ENCODE peak calls at places on chromosomes 16 and 17, in five cellular contexts. One of them, this sample, is unnamed.

GRCh38 chr17:57016764-57017116 is 38.8 kb downstream of the SCPEP1 start:
- DNase-seq in upper lobe of right lung: no peak
- DNase-seq in psoas muscle: no peak
- DNase-seq in breast epithelium: peak; percentile 53
- DNase-seq in heart left ventricle: no peak
- DNase-seq in this sample: no peak

GRCh38 chr16:2087426-2088191 is 39.8 kb downstream of the TSC2 start:
- DNase-seq in psoas muscle: no peak
- DNase-seq in upper lobe of right lung: no peak
- DNase-seq in heart left ventricle: no peak
- DNase-seq in breast epithelium: no peak
- DNase-seq in this sample: no peak

GRCh38 chr17:45381001-45381400 is 51.7 kb downstream of the ARHGAP27 start:
- DNase-seq in psoas muscle: no peak
- DNase-seq in breast epithelium: no peak
- DNase-seq in heart left ventricle: no peak
- DNase-seq in upper lobe of right lung: peak; percentile 83
- DNase-seq in this sample: no peak

GRCh38 chr16:56944954-56945839 is 13.3 kb downstream of the HERPUD1 start:
- DNase-seq in breast epithelium: no peak
- DNase-seq in psoas muscle: no peak
- DNase-seq in heart left ventricle: no peak
- DNase-seq in upper lobe of right lung: no peak
- DNase-seq in this sample: no peak

GRCh38 chr16:85612191-85612800 is 826 bp upstream of the GSE1 start:
- DNase-seq in breast epithelium: peak; percentile 92
- DNase-seq in upper lobe of right lung: peak; percentile 95
- DNase-seq in psoas muscle: peak; percentile 91
- DNase-seq in heart left ventricle: peak; percentile 77
- DNase-seq in this sample: no peak

GRCh38 chr17:70520447-70520846 is 351.1 kb downstream of the KCNJ2 start:
- DNase-seq in upper lobe of right lung: no peak
- DNase-seq in psoas muscle: no peak
- DNase-seq in heart left ventricle: no peak
- DNase-seq in breast epithelium: no peak
- DNase-seq in this sample: no peak

GRCh38 chr16:82855471-82855870 is 228.7 kb downstream of the CDH13 start:
- DNase-seq in upper lobe of right lung: no peak
- DNase-seq in psoas muscle: no peak
- DNase-seq in breast epithelium: no peak
- DNase-seq in heart left ventricle: no peak
- DNase-seq in this sample: no peak

GRCh38 chr16:68526143-68526781 is 12.8 kb upstream of the ZFP90 start:
- DNase-seq in heart left ventricle: no peak
- DNase-seq in psoas muscle: no peak
- DNase-seq in upper lobe of right lung: no peak
- DNase-seq in breast epithelium: no peak
- DNase-seq in this sample: no peak

GRCh38 chr16:23071202-23072083 is 77.8 kb downstream of the USP31 start:
- DNase-seq in upper lobe of right lung: no peak
- DNase-seq in heart left ventricle: peak; percentile 59
- DNase-seq in breast epithelium: peak; percentile 48
- DNase-seq in psoas muscle: no peak
- DNase-seq in this sample: no peak

GRCh38 chr16:89744813-89745212 is 23.5 kb downstream of the ZNF276 start:
- DNase-seq in upper lobe of right lung: no peak
- DNase-seq in breast epithelium: no peak
- DNase-seq in psoas muscle: no peak
- DNase-seq in heart left ventricle: peak; percentile 44
- DNase-seq in this sample: no peak

DNA sequence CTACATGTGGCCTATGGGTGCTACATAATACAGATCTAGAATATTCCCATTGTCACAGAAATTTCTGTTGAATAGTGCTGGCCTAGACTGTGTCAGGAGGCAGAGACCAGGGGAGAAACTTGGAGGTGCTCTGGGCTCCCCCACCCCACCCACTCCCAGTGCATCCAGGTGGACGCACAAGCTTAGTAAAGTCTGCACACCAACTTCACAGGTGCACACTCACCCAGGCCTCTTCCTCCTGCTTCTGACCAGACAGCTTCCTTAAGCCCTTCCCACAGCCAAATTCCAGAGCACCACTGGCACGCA is 7.6 kb upstream of the CNP start:
- DNase-seq in breast epithelium: no peak
- DNase-seq in heart left ventricle: no peak
- DNase-seq in upper lobe of right lung: no peak
- DNase-seq in psoas muscle: no peak
- DNase-seq in this sample: no peak
- H3K4me1 ChIP-seq in breast epithelium: no peaks in the 10 kb centered on the region
- H3K4me1 ChIP-seq in heart left ventricle: no peaks in the 10 kb centered on the region
- H3K4me1 ChIP-seq in upper lobe of right lung: no peaks in the 10 kb centered on the region
- H3K4me1 ChIP-seq in psoas muscle: peaks cover 19% of the 10 kb centered on the region
- H3K4me1 ChIP-seq in this sample: no peaks in the 10 kb centered on the region

GRCh38 chr17:63431618-63431938 is 14.5 kb downstream of the CYB561 start:
- DNase-seq in breast epithelium: no peak
- DNase-seq in heart left ventricle: no peak
- DNase-seq in psoas muscle: no peak
- DNase-seq in upper lobe of right lung: peak; percentile 45
- DNase-seq in this sample: no peak
- H3K4me1 ChIP-seq in breast epithelium: peaks cover 6% of the 10 kb centered on the region
- H3K4me1 ChIP-seq in heart left ventricle: peaks cover 33% of the 10 kb centered on the region
- H3K4me1 ChIP-seq in psoas muscle: peaks cover 11% of the 10 kb centered on the region
- H3K4me1 ChIP-seq in upper lobe of right lung: peaks cover 57% of the 10 kb centered on the region
- H3K4me1 ChIP-seq in this sample: peaks cover 17% of the 10 kb centered on the region

DNA sequence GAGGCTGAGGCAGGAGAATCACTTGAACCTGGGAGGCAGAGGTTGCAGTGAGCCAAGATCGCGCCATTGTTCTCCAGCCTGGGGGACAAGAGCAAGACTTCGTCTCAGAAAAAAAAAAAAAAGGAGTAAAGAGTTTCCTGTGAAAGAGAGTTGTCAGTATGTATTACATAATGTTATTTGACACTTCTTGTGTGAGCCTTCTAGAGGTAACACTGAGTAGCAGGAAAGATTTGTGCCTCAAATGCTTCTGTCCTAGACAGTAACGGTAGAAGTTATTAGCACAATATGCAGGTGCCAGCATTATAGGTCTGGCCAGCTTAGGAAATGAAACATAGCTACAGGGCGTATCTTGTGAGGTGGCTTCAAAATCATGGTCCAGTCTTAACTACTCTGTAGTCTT is 6.2 kb downstream of the RPS6KB1 start:
- DNase-seq in upper lobe of right lung: no peak
- DNase-seq in heart left ventricle: no peak
- DNase-seq in psoas muscle: no peak
- DNase-seq in breast epithelium: peak; percentile 15
- DNase-seq in this sample: no peak
- H3K4me1 ChIP-seq in upper lobe of right lung: peaks cover 7% of the 10 kb centered on the region
- H3K4me1 ChIP-seq in heart left ventricle: no peaks in the 10 kb centered on the region
- H3K4me1 ChIP-seq in psoas muscle: peaks cover 19% of the 10 kb centered on the region
- H3K4me1 ChIP-seq in breast epithelium: no peaks in the 10 kb centered on the region
- H3K4me1 ChIP-seq in this sample: peaks cover 14% of the 10 kb centered on the region

DNA sequence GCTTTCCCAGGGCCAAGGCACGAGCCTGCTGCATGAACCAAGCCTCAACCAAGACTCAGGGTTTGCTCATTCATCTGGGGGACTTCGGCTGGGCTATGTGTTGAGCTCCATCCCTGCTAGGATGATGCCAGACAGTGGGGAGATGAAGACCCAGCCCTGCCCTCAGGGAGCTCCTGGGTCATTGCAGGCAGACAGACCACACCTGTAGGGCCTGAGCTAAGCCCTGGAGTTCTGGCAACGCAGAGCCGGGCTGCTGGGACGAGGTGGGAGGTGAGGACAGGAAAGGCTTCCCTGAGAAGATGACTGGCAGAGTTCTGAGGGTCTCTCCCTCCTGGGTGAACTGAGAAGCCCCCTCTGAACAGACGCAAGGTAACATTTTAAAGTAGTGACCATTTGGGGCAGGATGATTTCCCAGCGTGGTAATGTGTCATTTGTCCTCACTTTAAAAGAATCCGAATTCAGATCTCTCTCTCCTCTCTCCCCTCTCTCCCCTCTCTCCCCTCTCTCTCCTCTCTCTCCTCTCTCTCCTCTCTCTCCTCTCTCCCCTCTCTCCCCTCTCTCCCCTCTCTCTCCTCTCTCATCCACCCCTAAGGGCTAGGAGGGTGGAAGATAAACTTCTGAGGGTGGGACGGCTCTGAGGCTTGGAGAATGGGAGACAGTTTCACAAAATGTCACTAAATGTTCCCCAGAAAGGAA is 98.4 kb downstream of the MGAT5B start:
- DNase-seq in heart left ventricle: no peak
- DNase-seq in psoas muscle: no peak
- DNase-seq in upper lobe of right lung: no peak
- DNase-seq in breast epithelium: no peak
- DNase-seq in this sample: no peak
- H3K4me1 ChIP-seq in heart left ventricle: peaks cover 6% of the 10 kb centered on the region
- H3K4me1 ChIP-seq in psoas muscle: peaks cover 7% of the 10 kb centered on the region
- H3K4me1 ChIP-seq in upper lobe of right lung: peaks cover 13% of the 10 kb centered on the region
- H3K4me1 ChIP-seq in breast epithelium: no peaks in the 10 kb centered on the region
- H3K4me1 ChIP-seq in this sample: peaks cover 7% of the 10 kb centered on the region

GRCh38 chr17:37643118-37643766 is at the start of gene DDX52:
- DNase-seq in breast epithelium: peak; percentile 83
- DNase-seq in upper lobe of right lung: peak; percentile 95
- DNase-seq in heart left ventricle: peak; percentile 90
- DNase-seq in psoas muscle: peak; percentile 97
- DNase-seq in this sample: peak; percentile 76

GRCh38 chr17:37650419-37651003 is 7.3 kb upstream of the DDX52 start:
- DNase-seq in breast epithelium: no peak
- DNase-seq in upper lobe of right lung: no peak
- DNase-seq in psoas muscle: no peak
- DNase-seq in heart left ventricle: no peak
- DNase-seq in this sample: no peak

GRCh38 chr17:37643829-37644228 is 583 bp upstream of the DDX52 start:
- DNase-seq in upper lobe of right lung: no peak
- DNase-seq in psoas muscle: no peak
- DNase-seq in heart left ventricle: no peak
- DNase-seq in breast epithelium: no peak
- DNase-seq in this sample: no peak

GRCh38 chr17:37651846-37652245 is 8.6 kb upstream of the DDX52 start:
- DNase-seq in upper lobe of right lung: no peak
- DNase-seq in breast epithelium: no peak
- DNase-seq in psoas muscle: no peak
- DNase-seq in heart left ventricle: no peak
- DNase-seq in this sample: no peak

GRCh38 chr17:37648555-37648954 is 5.3 kb upstream of the DDX52 start:
- DNase-seq in breast epithelium: no peak
- DNase-seq in upper lobe of right lung: no peak
- DNase-seq in heart left ventricle: no peak
- DNase-seq in psoas muscle: no peak
- DNase-seq in this sample: no peak
- H3K4me1 ChIP-seq in breast epithelium: no peaks in the 10 kb centered on the region
- H3K4me1 ChIP-seq in upper lobe of right lung: peaks cover 5% of the 10 kb centered on the region
- H3K4me1 ChIP-seq in heart left ventricle: peaks cover 6% of the 10 kb centered on the region
- H3K4me1 ChIP-seq in psoas muscle: peaks cover 5% of the 10 kb centered on the region
- H3K4me1 ChIP-seq in this sample: no peaks in the 10 kb centered on the region

DNA sequence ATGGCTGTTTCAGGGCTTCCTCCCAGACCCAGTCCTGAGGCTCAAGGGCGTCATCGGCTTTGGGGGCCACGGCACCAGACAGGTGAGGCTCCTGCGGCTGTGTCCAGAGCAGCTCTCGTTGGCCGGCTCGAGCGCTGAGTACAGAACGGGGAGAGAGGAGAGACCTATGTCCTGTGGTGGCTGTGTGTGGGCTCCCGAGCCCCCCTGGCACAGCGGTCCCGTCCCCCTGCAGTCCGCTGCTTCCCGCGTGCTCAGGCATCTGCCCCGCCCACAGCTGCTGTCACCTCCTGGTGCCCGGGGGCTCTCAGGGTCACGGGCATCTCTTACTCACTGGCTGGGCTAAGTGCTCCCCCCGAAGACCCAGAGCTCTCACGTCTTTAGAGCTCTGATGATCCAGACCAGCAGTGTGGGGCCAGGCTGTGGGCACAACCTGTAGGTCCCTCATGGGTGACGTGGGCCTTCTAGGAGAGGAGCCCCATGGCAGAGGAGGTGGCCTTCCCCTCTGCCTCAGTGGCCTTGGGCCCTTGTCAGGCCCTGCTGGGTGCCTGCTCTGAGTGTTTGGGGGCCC is 3.4 kb downstream of the WDR90 start:
- DNase-seq in breast epithelium: no peak
- DNase-seq in psoas muscle: no peak
- DNase-seq in upper lobe of right lung: no peak
- DNase-seq in heart left ventricle: no peak
- DNase-seq in this sample: no peak
- H3K4me1 ChIP-seq in breast epithelium: peaks cover 12% of the 10 kb centered on the region
- H3K4me1 ChIP-seq in psoas muscle: peaks cover 18% of the 10 kb centered on the region
- H3K4me1 ChIP-seq in upper lobe of right lung: peaks cover 17% of the 10 kb centered on the region
- H3K4me1 ChIP-seq in heart left ventricle: peaks cover 17% of the 10 kb centered on the region
- H3K4me1 ChIP-seq in this sample: peaks cover 9% of the 10 kb centered on the region

GRCh38 chr16:78499399-78499798 is 399.9 kb downstream of the WWOX start:
- DNase-seq in upper lobe of right lung: no peak
- DNase-seq in breast epithelium: no peak
- DNase-seq in heart left ventricle: no peak
- DNase-seq in psoas muscle: no peak
- DNase-seq in this sample: no peak

GRCh38 chr16:78504391-78504945 is 405.0 kb downstream of the WWOX start:
- DNase-seq in breast epithelium: no peak
- DNase-seq in upper lobe of right lung: no peak
- DNase-seq in heart left ventricle: no peak
- DNase-seq in psoas muscle: peak; percentile 73
- DNase-seq in this sample: no peak

GRCh38 chr16:78503501-78504110 is 404.2 kb downstream of the WWOX start:
- DNase-seq in upper lobe of right lung: no peak
- DNase-seq in breast epithelium: no peak
- DNase-seq in psoas muscle: no peak
- DNase-seq in heart left ventricle: peak; percentile 62
- DNase-seq in this sample: peak; percentile 16

GRCh38 chr16:78501744-78502143 is 402.3 kb downstream of the WWOX start:
- DNase-seq in upper lobe of right lung: no peak
- DNase-seq in psoas muscle: no peak
- DNase-seq in breast epithelium: no peak
- DNase-seq in heart left ventricle: no peak
- DNase-seq in this sample: no peak

GRCh38 chr16:78500659-78501226 is 401.3 kb downstream of the WWOX start:
- DNase-seq in breast epithelium: no peak
- DNase-seq in heart left ventricle: no peak
- DNase-seq in psoas muscle: no peak
- DNase-seq in upper lobe of right lung: no peak
- DNase-seq in this sample: no peak
- H3K4me1 ChIP-seq in breast epithelium: no peaks in the 10 kb centered on the region
- H3K4me1 ChIP-seq in heart left ventricle: peaks cover 3% of the 10 kb centered on the region
- H3K4me1 ChIP-seq in psoas muscle: peaks cover 23% of the 10 kb centered on the region
- H3K4me1 ChIP-seq in upper lobe of right lung: peaks cover 7% of the 10 kb centered on the region
- H3K4me1 ChIP-seq in this sample: no peaks in the 10 kb centered on the region